ENCODE peak calls at places on chromosomes 6 and 20, in five cellular contexts. A is heart left ventricle, M is Caco-2, W is pancreas, U is left ventricle myocardium inferior. S is an unnamed sample.

GRCh38 chr6:87623248-87623647 is 33.3 kb downstream of the ORC3 start:
- DNase-seq in A (no peak), W (no peak), U (no peak), M (peak; percentile 5), S (no peak)

GRCh38 chr6:30741789-30742315 is 635 bp downstream of the FLOT1 start:
- DNase-seq in U (peak; percentile 64), W (no peak), A (no peak), M (no peak), S (no peak)

GRCh38 chr6:37776546-37776945 is 43.0 kb upstream of the ZFAND3 start:
- DNase-seq in U (no peak), M (no peak), A (no peak), W (no peak), S (no peak)

GRCh38 chr6:141326426-141326825 is 806.3 kb upstream of the GJE1 start:
- DNase-seq in U (no peak), A (no peak), M (no peak), W (no peak), S (no peak)

GRCh38 chr6:108560463-108561308 is at the start of gene FOXO3:
- DNase-seq in M (peak; percentile 93), U (peak; percentile 93), A (peak; percentile 96), W (peak; percentile 96), S (peak; percentile 85)

GRCh38 chr6:132888701-132889100 is 74.3 kb downstream of the RPS12 start:
- DNase-seq in A (no peak), U (no peak), W (no peak), M (no peak), S (no peak)

GRCh38 chr6:133641111-133641510 is 247.8 kb upstream of the TCF21 start:
- DNase-seq in U (no peak), A (no peak), W (no peak), M (no peak), S (no peak)

GRCh38 chr6:113995632-113996031 is 24.7 kb upstream of the HDAC2 start:
- DNase-seq in W (no peak), M (peak; percentile 82), A (no peak), U (peak; percentile 32), S (peak; percentile 48)

GRCh38 chr6:28981391-28981832 is 23.7 kb downstream of the ZNF311 start:
- DNase-seq in U (peak; percentile 56), M (peak; percentile 80), A (peak; percentile 70), W (peak; percentile 78), S (peak; percentile 85)

GRCh38 chr20:57280221-57280620 is 13.8 kb upstream of the BMP7 start:
- DNase-seq in A (no peak), U (no peak), M (no peak), W (no peak), S (no peak)

GRCh38 chr6:117549606-117550005 is 52.7 kb downstream of the GOPC start:
- DNase-seq in A (no peak), W (no peak), U (no peak), M (no peak), S (no peak)

DNA sequence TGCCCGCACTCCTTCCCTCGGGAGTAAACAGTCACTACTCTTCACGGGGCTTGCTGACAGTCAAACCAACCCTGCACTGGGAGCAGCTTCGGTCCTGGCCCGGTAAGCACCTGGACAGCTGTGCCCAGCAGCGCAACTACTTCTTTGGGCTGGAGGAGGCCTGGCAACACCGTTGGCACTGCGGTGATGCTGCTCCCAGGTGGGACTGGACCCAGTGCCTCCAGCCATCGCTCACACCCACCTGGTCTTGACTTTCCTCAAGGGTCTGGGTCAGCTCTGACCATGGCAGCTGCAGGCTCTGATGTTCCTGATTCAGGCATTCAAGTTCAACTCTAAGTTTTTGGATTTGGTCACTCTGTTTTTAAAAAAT is 53.8 kb downstream of the GINS1 start:
- DNase-seq in W (no peak), M (no peak), A (no peak), U (no peak), S (no peak)
- H3K4me1 ChIP-seq in W (no peaks in the 10 kb centered on the region), M (no peaks in the 10 kb centered on the region), A (no peaks in the 10 kb centered on the region), U (peaks cover 12% of the 10 kb centered on the region), S (no peaks in the 10 kb centered on the region)

DNA sequence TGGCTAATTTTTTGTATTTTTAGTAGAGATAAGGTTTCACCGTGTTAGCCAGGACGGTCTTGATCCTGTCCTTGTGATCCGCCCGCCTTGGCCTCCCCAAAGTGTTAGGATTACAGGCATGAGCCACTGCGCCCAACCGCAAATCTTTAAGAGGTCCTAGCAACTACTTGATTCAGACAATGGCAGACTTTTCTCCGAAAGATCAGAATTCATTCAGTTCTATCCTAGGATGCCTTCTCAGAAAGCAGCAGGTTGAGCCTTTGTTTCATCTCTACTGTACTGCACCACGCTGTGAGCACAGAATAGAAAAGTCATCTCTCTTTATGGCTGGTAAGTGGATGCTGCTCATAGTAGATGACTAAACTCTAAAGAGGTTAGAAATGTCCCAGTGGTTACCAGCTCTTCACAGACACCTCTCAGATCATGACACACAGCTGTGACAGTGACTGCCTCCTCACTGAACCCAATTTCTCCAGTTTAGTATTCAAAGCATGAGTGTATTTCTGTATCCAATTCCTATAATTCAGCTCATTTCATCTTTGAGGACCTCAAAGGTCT is 6.0 kb upstream of the HSF2 start:
- DNase-seq in W (no peak), U (no peak), A (no peak), M (no peak), S (no peak)
- H3K4me3 ChIP-seq in W (no peak overlapping the region), U (no peak overlapping the region), A (no peak overlapping the region), M (no peak overlapping the region), S (no peak overlapping the region)

GRCh38 chr6:168331058-168331457 is 11.5 kb upstream of the DACT2 start:
- DNase-seq in U (no peak), M (no peak), W (no peak), A (no peak), S (no peak)

GRCh38 chr6:168332020-168332419 is 12.4 kb upstream of the DACT2 start:
- DNase-seq in M (no peak), U (no peak), W (no peak), A (no peak), S (no peak)

GRCh38 chr6:168330403-168330802 is 10.8 kb upstream of the DACT2 start:
- DNase-seq in W (no peak), A (no peak), U (no peak), M (no peak), S (no peak)

GRCh38 chr6:168326294-168327261 is 7.0 kb upstream of the DACT2 start:
- DNase-seq in W (no peak), U (no peak), A (no peak), M (peak; percentile 75), S (peak; percentile 6)

GRCh38 chr6:168328086-168328485 is 8.5 kb upstream of the DACT2 start:
- DNase-seq in A (no peak), U (no peak), W (no peak), M (no peak), S (no peak)
- H3K27me3 ChIP-seq in A (no peaks in the 10 kb centered on the region), U (peaks cover 96% of the 10 kb centered on the region), W (no peaks in the 10 kb centered on the region), M (no peaks in the 10 kb centered on the region), S (no peaks in the 10 kb centered on the region)

DNA sequence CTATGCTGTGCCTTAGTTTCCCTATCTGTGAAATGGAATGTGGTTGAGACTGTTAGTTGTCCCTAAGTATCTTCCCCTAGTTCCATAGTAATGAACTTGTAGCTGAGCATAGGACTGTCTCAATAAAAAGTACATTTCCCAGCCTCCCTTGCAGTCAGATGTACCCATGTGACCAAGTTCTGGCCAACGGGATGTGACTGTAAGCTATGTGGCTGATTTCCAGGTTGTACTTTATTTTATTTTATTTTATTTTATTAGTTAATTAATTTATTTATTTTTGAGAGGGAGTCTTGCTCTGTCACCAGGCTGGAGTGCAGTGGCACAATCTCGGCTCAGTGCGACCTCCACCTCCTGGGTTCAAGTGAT is 81.7 kb upstream of the PTPN1 start:
- DNase-seq in U (no peak), W (no peak), A (no peak), M (no peak), S (no peak)
- H3K4me1 ChIP-seq in U (peaks cover 12% of the 10 kb centered on the region), W (peaks cover 7% of the 10 kb centered on the region), A (peaks cover 3% of the 10 kb centered on the region), M (peaks cover 33% of the 10 kb centered on the region), S (peaks cover 2% of the 10 kb centered on the region)

DNA sequence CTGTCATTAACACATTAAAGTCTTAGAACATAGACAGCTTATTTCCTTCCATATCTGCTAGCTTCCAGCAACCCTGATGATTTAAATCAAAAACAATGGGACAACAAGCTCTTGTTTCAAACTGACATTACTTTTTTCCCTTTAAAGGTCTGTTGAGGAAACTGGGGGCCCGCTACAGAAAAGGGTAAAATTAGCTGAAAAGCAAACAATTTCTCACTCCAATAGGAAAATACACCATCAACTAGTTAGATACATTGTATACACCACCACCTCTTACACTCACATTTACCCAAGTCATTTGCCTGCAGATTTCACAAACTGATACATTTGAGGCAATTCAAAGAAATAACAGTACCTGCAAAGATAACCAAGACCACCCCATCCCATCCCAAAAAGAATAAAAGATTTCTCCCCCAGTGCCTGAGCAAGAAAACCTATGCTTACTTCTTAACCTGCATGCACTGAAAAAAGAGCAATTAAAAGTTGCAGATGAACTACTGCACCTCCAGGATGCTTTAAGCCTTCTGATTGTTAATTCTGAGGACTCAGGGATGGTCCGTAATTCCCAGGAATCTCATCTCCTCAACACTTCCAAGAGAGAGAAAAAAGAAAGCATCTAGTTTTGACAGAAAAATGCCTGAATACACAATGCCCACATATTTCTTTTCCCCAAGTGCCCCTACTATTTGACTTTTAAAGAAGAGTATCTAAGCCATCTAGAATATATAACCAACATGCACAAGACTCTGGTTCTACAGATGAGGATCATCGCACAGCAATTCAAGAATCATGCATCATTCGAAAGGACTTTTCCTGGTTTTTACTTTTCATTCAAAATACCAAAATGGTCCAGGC is 5.6 kb downstream of the ZMYND8 start:
- DNase-seq in U (no peak), M (no peak), A (no peak), W (no peak), S (no peak)
- H3K4me3 ChIP-seq in U (peak overlapping the region; percentile 55), M (no peak overlapping the region), A (peak overlapping the region; percentile 16), W (no peak overlapping the region), S (no peak overlapping the region)

DNA sequence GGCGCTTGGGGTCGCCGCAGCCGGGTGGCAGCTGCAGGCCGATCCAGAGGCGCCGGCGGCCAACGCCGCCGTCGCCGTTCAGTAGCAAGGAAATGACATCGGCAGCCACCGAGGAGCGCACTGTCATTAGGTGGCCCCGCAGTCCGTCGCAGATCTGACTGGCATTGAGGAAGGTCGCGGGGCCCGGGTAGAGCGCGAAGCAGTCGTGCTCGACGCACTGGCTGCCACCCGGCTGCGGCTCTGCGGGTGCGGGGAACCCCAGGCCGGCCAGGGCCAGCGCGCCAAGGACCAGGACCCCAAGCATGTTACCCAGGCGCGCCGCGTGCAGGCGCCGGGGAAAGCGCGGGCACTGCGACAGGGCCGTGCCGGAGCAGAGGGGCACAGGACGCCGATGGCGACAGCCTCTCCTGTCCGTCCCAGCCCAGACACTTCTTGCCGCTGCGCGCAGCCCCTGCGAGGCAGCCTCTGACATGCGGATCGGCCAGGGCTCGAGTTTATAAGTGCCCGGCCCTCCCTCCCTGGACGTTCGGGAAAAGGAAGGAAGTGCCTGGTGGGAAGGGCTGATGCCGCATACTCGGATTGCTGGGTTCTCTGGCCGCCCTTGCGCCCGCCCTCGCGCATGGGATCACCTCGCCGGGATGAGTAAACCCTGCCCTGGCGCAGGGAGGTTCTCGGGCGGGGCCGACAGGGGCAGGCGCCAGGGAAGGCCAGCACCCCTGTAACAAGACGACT is at the start of gene THBD:
- DNase-seq in U (peak; percentile 86), A (peak; percentile 91), W (peak; percentile 71), M (no peak), S (no peak)
- H3K27me3 ChIP-seq in U (peaks cover 85% of the 10 kb centered on the region), A (no peaks in the 10 kb centered on the region), W (peaks cover 34% of the 10 kb centered on the region), M (no peaks in the 10 kb centered on the region), S (no peaks in the 10 kb centered on the region)